ENCODE peak calls at places on chromosomes 7 and 10, in five cellular contexts. T is AG04449; I is activated CD4-positive, CD25-positive, alpha-beta regulatory T cell treated with anti-CD3 and anti-CD28 coated beads, Interleukin-2, amount 50 U/mL, for 72 hours; X is tibial nerve; Y is activated T-helper 1 cell treated with anti-CD3 and anti-CD28 coated beads, Interleukin-12 subunit alpha, Interleukin-12 subunit beta, Interleukin-2, Interleukin-4 antibody, amounts not matched to agents 30 ng/mL and 10 ng/mL and 1 ng/mL, durations not matched to agents 14 hours and 24 hours and 36 hours. J is an unnamed sample.

GRCh38 chr10:108358912-108359311 is 1194.4 kb upstream of the SORCS1 start:
- DNase-seq in T (peak), I (no peak), X (no peak), Y (no peak), J (no peak)

GRCh38 chr10:9656386-9656785 is 1361.3 kb upstream of the CELF2 start:
- DNase-seq in T (no peak), I (no peak), X (no peak), Y (no peak), J (no peak)

GRCh38 chr10:34079702-34080484 is 735.2 kb downstream of the PARD3 start:
- DNase-seq in T (no peak), I (no peak), X (no peak), Y (no peak), J (no peak)

GRCh38 chr10:132237871-132238270 is 51.1 kb downstream of the DPYSL4 start:
- DNase-seq in T (no peak), I (no peak), X (no peak), Y (no peak), J (no peak)

GRCh38 chr7:120833551-120833950 is 24.4 kb downstream of the TSPAN12 start:
- DNase-seq in T (no peak), I (no peak), X (no peak), Y (no peak), J (no peak)

GRCh38 chr10:61140765-61141392 is 196.9 kb upstream of the RHOBTB1 start:
- DNase-seq in T (no peak), I (no peak), X (peak), Y (no peak), J (no peak)

GRCh38 chr10:80535671-80536360 is 1.9 kb upstream of the SH2D4B start:
- DNase-seq in T (no peak), I (peak), X (peak), Y (peak), J (peak)

GRCh38 chr10:98209441-98209840 is 58.6 kb downstream of the LOXL4 start:
- DNase-seq in T (no peak), I (no peak), X (no peak), Y (no peak), J (no peak)

GRCh38 chr7:36613214-36613613 is 111.1 kb downstream of the AOAH start:
- DNase-seq in T (no peak), I (no peak), X (no peak), Y (no peak), J (no peak)

GRCh38 chr7:96219382-96220130 is 102.3 kb downstream of the SLC25A13 start:
- DNase-seq in T (no peak), I (no peak), X (peak), Y (no peak), J (no peak)

GRCh38 chr7:64183126-64183742 is 23.8 kb upstream of the ZNF735 start:
- DNase-seq in T (no peak), I (peak), X (no peak), Y (no peak), J (peak)

GRCh38 chr7:128113839-128114238 is 82.6 kb upstream of the LRRC4 start:
- DNase-seq in T (no peak), I (no peak), X (no peak), Y (no peak), J (no peak)

GRCh38 chr7:70694909-70695803 is 436.8 kb upstream of the GALNT17 start:
- DNase-seq in T (no peak), I (no peak), X (no peak), Y (no peak), J (no peak)

GRCh38 chr7:127556404-127556803 is 29.0 kb downstream of the GCC1 start:
- DNase-seq in T (no peak), I (no peak), X (no peak), Y (no peak), J (no peak)

GRCh38 chr7:105916603-105917002 is 40.2 kb upstream of the ATXN7L1 start:
- DNase-seq in T (no peak), I (no peak), X (no peak), Y (no peak), J (no peak)

GRCh38 chr10:15123749-15124184 is 26.6 kb downstream of the RPP38 start:
- DNase-seq in T (peak), I (no peak), X (no peak), Y (no peak), J (no peak)

GRCh38 chr10:17122052-17122451 is 7.6 kb downstream of the CUBN start:
- DNase-seq in T (no peak), I (no peak), X (no peak), Y (no peak), J (no peak)

GRCh38 chr10:61835909-61836232 is 65.6 kb upstream of the ARID5B start:
- DNase-seq in T (no peak), I (no peak), X (no peak), Y (no peak), J (no peak)

GRCh38 chr10:96034625-96035024 is 8.8 kb upstream of the CCNJ start:
- DNase-seq in T (no peak), I (no peak), X (no peak), Y (no peak), J (no peak)

GRCh38 chr10:1168763-1169162 is 112.6 kb downstream of the WDR37 start:
- DNase-seq in T (no peak), I (no peak), X (no peak), Y (no peak), J (no peak)

GRCh38 chr7:135718794-135719436 is 9.1 kb downstream of the SLC13A4 start:
- DNase-seq in T (no peak), I (no peak), X (no peak), Y (no peak), J (no peak)

GRCh38 chr7:131108212-131108980 is 219.3 kb upstream of the MKLN1 start:
- DNase-seq in T (no peak), I (no peak), X (no peak), Y (peak), J (peak)

GRCh38 chr10:5956146-5956914 is 21.0 kb downstream of the IL15RA start:
- DNase-seq in T (no peak), I (no peak), X (no peak), Y (no peak), J (no peak)

GRCh38 chr7:35716038-35716803 is 21.3 kb upstream of the HERPUD2 start:
- DNase-seq in T (no peak), I (no peak), X (no peak), Y (no peak), J (no peak)

GRCh38 chr10:70753841-70754621 is 31.1 kb downstream of the TBATA start:
- DNase-seq in T (no peak), I (no peak), X (no peak), Y (no peak), J (no peak)

GRCh38 chr7:127252736-127253288 is at the start of gene GRM8:
- DNase-seq in T (no peak), I (peak), X (peak), Y (no peak), J (no peak)

GRCh38 chr10:101330236-101331225 is 23.4 kb upstream of the BTRC start:
- DNase-seq in T (peak), I (no peak), X (no peak), Y (no peak), J (no peak)

GRCh38 chr10:13371879-13372470 is 23.9 kb upstream of the SEPHS1 start:
- DNase-seq in T (peak), I (peak), X (peak), Y (peak), J (peak)

J was measured in activated CD4-positive, alpha-beta memory T cell treated with anti-CD3 and anti-CD28 coated beads, Interleukin-2, amount 10 ng/mL, durations not matched to agents 7 days and 5 days.